ENCODE peak calls at places on chromosome 11, in eight cellular contexts. One of them, this sample, is unnamed.

GRCh38 chr11:119340335-119341221 is at the start of gene C1QTNF5:
- DNase-seq in stomach: peak; percentile 88
- DNase-seq in A549: no peak
- DNase-seq in heart left ventricle: peak; percentile 92
- DNase-seq in Peyer's patch: peak; percentile 71
- DNase-seq in body of pancreas: peak; percentile 78
- DNase-seq in IMR-90: peak; percentile 57
- DNase-seq in gastrocnemius medialis: no peak
- DNase-seq in this sample: peak; percentile 75

GRCh38 chr11:80613630-80614029 is 1172.8 kb upstream of the TENM4 start:
- DNase-seq in stomach: no peak
- DNase-seq in A549: no peak
- DNase-seq in heart left ventricle: no peak
- DNase-seq in Peyer's patch: no peak
- DNase-seq in body of pancreas: no peak
- DNase-seq in IMR-90: no peak
- DNase-seq in gastrocnemius medialis: no peak
- DNase-seq in this sample: no peak

GRCh38 chr11:119722281-119722794 is 6.7 kb downstream of the NECTIN1 start:
- DNase-seq in stomach: peak; percentile 67
- DNase-seq in A549: no peak
- DNase-seq in heart left ventricle: no peak
- DNase-seq in Peyer's patch: no peak
- DNase-seq in body of pancreas: peak; percentile 96
- DNase-seq in IMR-90: no peak
- DNase-seq in gastrocnemius medialis: no peak
- DNase-seq in this sample: no peak

GRCh38 chr11:124285610-124286344 is 28.0 kb downstream of the OR8D1 start:
- DNase-seq in stomach: no peak
- DNase-seq in A549: no peak
- DNase-seq in heart left ventricle: no peak
- DNase-seq in Peyer's patch: no peak
- DNase-seq in body of pancreas: no peak
- DNase-seq in IMR-90: peak; percentile 75
- DNase-seq in gastrocnemius medialis: no peak
- DNase-seq in this sample: no peak

GRCh38 chr11:46380340-46381045 is 976 bp upstream of the MDK start:
- DNase-seq in stomach: peak; percentile 80
- DNase-seq in A549: no peak
- DNase-seq in heart left ventricle: peak; percentile 82
- DNase-seq in Peyer's patch: peak; percentile 90
- DNase-seq in body of pancreas: peak; percentile 75
- DNase-seq in IMR-90: no peak
- DNase-seq in gastrocnemius medialis: no peak
- DNase-seq in this sample: peak; percentile 77

GRCh38 chr11:28105869-28106268 is 2.1 kb downstream of the KIF18A start:
- DNase-seq in stomach: no peak
- DNase-seq in A549: no peak
- DNase-seq in heart left ventricle: no peak
- DNase-seq in Peyer's patch: no peak
- DNase-seq in body of pancreas: no peak
- DNase-seq in IMR-90: no peak
- DNase-seq in gastrocnemius medialis: no peak
- DNase-seq in this sample: no peak

GRCh38 chr11:59867946-59868345 is 1.7 kb upstream of the TCN1 start:
- DNase-seq in stomach: no peak
- DNase-seq in A549: no peak
- DNase-seq in heart left ventricle: no peak
- DNase-seq in Peyer's patch: no peak
- DNase-seq in body of pancreas: no peak
- DNase-seq in IMR-90: no peak
- DNase-seq in gastrocnemius medialis: no peak
- DNase-seq in this sample: no peak

GRCh38 chr11:46385169-46386004 is 3.9 kb downstream of the MDK start:
- DNase-seq in stomach: no peak
- DNase-seq in A549: no peak
- DNase-seq in heart left ventricle: peak; percentile 18
- DNase-seq in Peyer's patch: no peak
- DNase-seq in body of pancreas: no peak
- DNase-seq in IMR-90: no peak
- DNase-seq in gastrocnemius medialis: no peak
- DNase-seq in this sample: no peak

GRCh38 chr11:45028921-45029680 is 78.4 kb upstream of the TP53I11 start:
- DNase-seq in stomach: no peak
- DNase-seq in A549: no peak
- DNase-seq in heart left ventricle: peak; percentile 81
- DNase-seq in Peyer's patch: no peak
- DNase-seq in body of pancreas: no peak
- DNase-seq in IMR-90: no peak
- DNase-seq in gastrocnemius medialis: no peak
- DNase-seq in this sample: no peak

GRCh38 chr11:47161134-47161854 is 15.4 kb downstream of the ARFGAP2 start:
- DNase-seq in stomach: peak; percentile 71
- DNase-seq in A549: peak; percentile 92
- DNase-seq in heart left ventricle: peak; percentile 63
- DNase-seq in Peyer's patch: peak; percentile 71
- DNase-seq in body of pancreas: peak; percentile 75
- DNase-seq in IMR-90: peak; percentile 69
- DNase-seq in gastrocnemius medialis: no peak
- DNase-seq in this sample: peak; percentile 62

GRCh38 chr11:15104166-15104565 is 10.6 kb upstream of the INSC start:
- DNase-seq in stomach: no peak
- DNase-seq in A549: no peak
- DNase-seq in heart left ventricle: no peak
- DNase-seq in Peyer's patch: no peak
- DNase-seq in body of pancreas: no peak
- DNase-seq in IMR-90: peak; percentile 40
- DNase-seq in gastrocnemius medialis: no peak
- DNase-seq in this sample: no peak

GRCh38 chr11:75966546-75967287 is 151.7 kb downstream of the UVRAG start:
- DNase-seq in stomach: no peak
- DNase-seq in A549: peak; percentile 18
- DNase-seq in heart left ventricle: no peak
- DNase-seq in Peyer's patch: no peak
- DNase-seq in body of pancreas: no peak
- DNase-seq in IMR-90: peak; percentile 84
- DNase-seq in gastrocnemius medialis: no peak
- DNase-seq in this sample: no peak

GRCh38 chr11:75565916-75566762 is 4.1 kb downstream of the SERPINH1 start:
- DNase-seq in stomach: no peak
- DNase-seq in A549: no peak
- DNase-seq in heart left ventricle: no peak
- DNase-seq in Peyer's patch: no peak
- DNase-seq in body of pancreas: no peak
- DNase-seq in IMR-90: no peak
- DNase-seq in gastrocnemius medialis: no peak
- DNase-seq in this sample: no peak

GRCh38 chr11:32385998-32386397 is 49.3 kb downstream of the WT1 start:
- DNase-seq in stomach: no peak
- DNase-seq in A549: peak; percentile 61
- DNase-seq in heart left ventricle: no peak
- DNase-seq in Peyer's patch: no peak
- DNase-seq in body of pancreas: peak; percentile 11
- DNase-seq in IMR-90: peak; percentile 41
- DNase-seq in gastrocnemius medialis: no peak
- DNase-seq in this sample: no peak

GRCh38 chr11:128738942-128739341 is 45.1 kb downstream of the FLI1 start:
- DNase-seq in stomach: no peak
- DNase-seq in A549: no peak
- DNase-seq in heart left ventricle: no peak
- DNase-seq in Peyer's patch: no peak
- DNase-seq in body of pancreas: no peak
- DNase-seq in IMR-90: no peak
- DNase-seq in gastrocnemius medialis: no peak
- DNase-seq in this sample: no peak

GRCh38 chr11:44224867-44225501 is 85.0 kb downstream of the ALX4 start:
- DNase-seq in stomach: no peak
- DNase-seq in A549: no peak
- DNase-seq in heart left ventricle: no peak
- DNase-seq in Peyer's patch: no peak
- DNase-seq in body of pancreas: no peak
- DNase-seq in IMR-90: no peak
- DNase-seq in gastrocnemius medialis: no peak
- DNase-seq in this sample: no peak

GRCh38 chr11:68038718-68039525 is at the start of gene TCIRG1:
- DNase-seq in stomach: peak; percentile 92
- DNase-seq in A549: peak; percentile 93
- DNase-seq in heart left ventricle: peak; percentile 92
- DNase-seq in Peyer's patch: peak; percentile 93
- DNase-seq in body of pancreas: peak; percentile 94
- DNase-seq in IMR-90: peak; percentile 70
- DNase-seq in gastrocnemius medialis: peak; percentile 65
- DNase-seq in this sample: peak; percentile 94

GRCh38 chr11:128868851-128869671 is 2.0 kb upstream of the KCNJ1 start:
- DNase-seq in stomach: no peak
- DNase-seq in A549: no peak
- DNase-seq in heart left ventricle: no peak
- DNase-seq in Peyer's patch: no peak
- DNase-seq in body of pancreas: no peak
- DNase-seq in IMR-90: no peak
- DNase-seq in gastrocnemius medialis: no peak
- DNase-seq in this sample: no peak

GRCh38 chr11:119832536-119832935 is 103.5 kb upstream of the NECTIN1 start:
- DNase-seq in stomach: peak; percentile 65
- DNase-seq in A549: peak; percentile 8
- DNase-seq in heart left ventricle: no peak
- DNase-seq in Peyer's patch: peak; percentile 86
- DNase-seq in body of pancreas: peak; percentile 75
- DNase-seq in IMR-90: peak; percentile 5
- DNase-seq in gastrocnemius medialis: no peak
- DNase-seq in this sample: no peak

GRCh38 chr11:7606496-7606895 is 66.8 kb downstream of the CYB5R2 start:
- DNase-seq in stomach: no peak
- DNase-seq in A549: peak; percentile 25
- DNase-seq in heart left ventricle: no peak
- DNase-seq in Peyer's patch: no peak
- DNase-seq in body of pancreas: no peak
- DNase-seq in IMR-90: no peak
- DNase-seq in gastrocnemius medialis: no peak
- DNase-seq in this sample: no peak
- H3K4me3 ChIP-seq in stomach: peak overlapping the region; percentile 22
- H3K4me3 ChIP-seq in A549: peak overlapping the region; percentile 47
- H3K4me3 ChIP-seq in heart left ventricle: no peak overlapping the region
- H3K4me3 ChIP-seq in Peyer's patch: no peak overlapping the region
- H3K4me3 ChIP-seq in body of pancreas: no peak overlapping the region
- H3K4me3 ChIP-seq in IMR-90: no peak overlapping the region
- H3K4me3 ChIP-seq in gastrocnemius medialis: no peak overlapping the region
- H3K4me3 ChIP-seq in this sample: no peak overlapping the region

DNA sequence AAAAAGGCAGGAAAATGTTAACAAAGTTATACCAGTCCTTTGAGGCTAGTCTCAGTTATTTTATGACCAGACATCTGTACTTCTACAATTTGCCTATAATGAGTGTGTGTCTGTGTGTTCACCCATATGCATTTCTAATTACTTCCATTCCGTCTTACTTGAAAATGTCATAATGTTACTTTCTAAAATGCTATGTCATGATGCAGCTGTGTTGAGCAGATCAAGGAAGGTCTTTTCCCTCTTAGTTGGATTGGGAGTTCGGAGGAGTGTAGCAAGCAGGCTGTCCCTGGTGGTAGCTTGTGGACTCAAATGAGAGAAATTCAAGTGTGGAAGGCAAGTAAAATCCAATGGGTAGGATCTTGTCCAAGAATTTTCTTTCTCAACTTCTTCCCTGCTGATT is 3.0 kb downstream of the SNX19 start:
- DNase-seq in stomach: no peak
- DNase-seq in A549: no peak
- DNase-seq in heart left ventricle: no peak
- DNase-seq in Peyer's patch: no peak
- DNase-seq in body of pancreas: no peak
- DNase-seq in IMR-90: no peak
- DNase-seq in gastrocnemius medialis: no peak
- DNase-seq in this sample: no peak
- TF ChIP-seq POLR2A in stomach: no peak
- TF ChIP-seq POLR2A in A549: no peak
- TF ChIP-seq POLR2A in heart left ventricle: no peak
- TF ChIP-seq POLR2A in Peyer's patch: no peak
- TF ChIP-seq POLR2A in body of pancreas: no peak
- TF ChIP-seq POLR2A in IMR-90: no peak
- TF ChIP-seq POLR2A in gastrocnemius medialis: no peak
- TF ChIP-seq POLR2A in this sample: no peak

DNA sequence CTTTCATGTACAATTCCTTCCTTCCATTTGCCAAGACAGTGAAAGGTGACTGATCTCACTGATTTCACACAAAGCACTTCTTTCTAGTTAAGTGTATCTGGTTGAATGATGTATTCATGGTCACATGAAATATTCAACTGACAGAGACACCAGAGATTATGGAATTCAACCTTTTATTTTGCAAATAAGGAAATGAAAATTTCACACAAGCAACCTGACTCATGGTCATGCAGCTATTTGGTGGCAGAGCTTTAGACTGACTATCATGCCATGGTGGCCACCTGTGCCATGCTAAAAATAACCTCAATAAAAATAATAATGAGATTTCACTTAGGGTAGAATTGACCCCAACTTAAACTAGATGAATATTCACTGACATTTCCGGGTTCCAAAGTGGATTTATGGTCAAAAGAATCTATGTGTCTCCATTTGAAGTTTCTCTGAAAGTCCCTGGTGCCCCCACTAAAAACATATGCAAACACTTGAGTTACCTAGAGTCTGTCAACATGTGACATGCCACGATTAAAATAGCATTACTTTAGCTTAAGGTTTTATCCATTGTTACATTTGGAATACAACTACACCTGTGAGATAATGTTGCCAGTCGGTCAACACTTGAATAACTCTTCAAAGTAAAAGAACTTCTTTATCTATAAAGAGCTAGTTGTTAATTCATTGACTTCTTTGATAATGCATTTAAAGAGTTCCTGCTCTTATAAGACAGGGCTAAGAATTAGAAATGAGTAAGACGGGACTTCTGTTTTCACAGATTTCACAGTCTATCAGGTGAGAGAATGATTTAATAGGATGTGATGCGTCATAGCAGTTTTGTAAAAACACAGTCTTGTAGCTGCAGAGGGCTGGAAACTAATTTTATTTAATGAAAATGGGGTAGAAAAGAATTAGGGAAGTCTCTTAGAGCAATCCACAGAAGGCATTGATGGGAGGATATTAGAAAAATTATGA is 94.6 kb upstream of the OR9G4 start:
- DNase-seq in stomach: no peak
- DNase-seq in A549: no peak
- DNase-seq in heart left ventricle: no peak
- DNase-seq in Peyer's patch: no peak
- DNase-seq in body of pancreas: no peak
- DNase-seq in IMR-90: no peak
- DNase-seq in gastrocnemius medialis: no peak
- DNase-seq in this sample: no peak
- TF ChIP-seq CTCF in stomach: no peak
- TF ChIP-seq CTCF in A549: no peak
- TF ChIP-seq CTCF in heart left ventricle: no peak
- TF ChIP-seq CTCF in Peyer's patch: no peak
- TF ChIP-seq CTCF in body of pancreas: no peak
- TF ChIP-seq CTCF in IMR-90: no peak
- TF ChIP-seq CTCF in gastrocnemius medialis: no peak
- TF ChIP-seq CTCF in this sample: no peak

DNA sequence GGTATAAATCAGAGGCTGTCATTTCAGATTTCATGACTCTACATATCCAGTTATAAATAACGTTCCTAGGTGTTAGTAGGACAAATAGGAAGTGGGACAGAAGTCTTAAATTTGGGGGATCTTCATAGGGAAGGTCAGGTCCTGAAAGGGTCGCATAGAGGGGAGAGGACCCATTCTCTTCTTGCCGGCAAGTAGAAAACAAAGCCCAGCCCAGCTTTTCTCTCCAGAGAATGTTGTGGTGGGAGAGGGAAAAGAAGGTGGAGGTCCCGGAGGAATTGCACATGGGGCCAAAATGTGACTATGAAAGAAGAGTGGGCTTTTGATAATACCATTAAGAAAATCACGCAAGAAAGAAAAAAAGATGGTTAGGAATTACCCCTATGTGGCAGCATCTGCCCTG is 976 bp upstream of the NELL1 start:
- DNase-seq in stomach: no peak
- DNase-seq in A549: no peak
- DNase-seq in heart left ventricle: no peak
- DNase-seq in Peyer's patch: no peak
- DNase-seq in body of pancreas: no peak
- DNase-seq in IMR-90: no peak
- DNase-seq in gastrocnemius medialis: no peak
- DNase-seq in this sample: no peak
- H3K4me3 ChIP-seq in stomach: peak overlapping the region; percentile 27
- H3K4me3 ChIP-seq in A549: no peak overlapping the region
- H3K4me3 ChIP-seq in heart left ventricle: no peak overlapping the region
- H3K4me3 ChIP-seq in Peyer's patch: no peak overlapping the region
- H3K4me3 ChIP-seq in body of pancreas: no peak overlapping the region
- H3K4me3 ChIP-seq in IMR-90: no peak overlapping the region
- H3K4me3 ChIP-seq in gastrocnemius medialis: no peak overlapping the region
- H3K4me3 ChIP-seq in this sample: no peak overlapping the region